ENCODE peak calls at places on chromosomes 3 and 15, in six cellular contexts. P is breast epithelium, N is neural progenitor cell, G is lower lobe of right lung, C is psoas muscle, S is heart left ventricle. A is an unnamed sample. For H3K4me1, the result is how much of the 10 kb centered on the place peaks cover.

GRCh38 chr3:16059081-16059537 is 115.4 kb upstream of the GALNT15 start:
- DNase-seq in P (no peak), N (no peak), G (no peak), C (peak), S (no peak), A (no peak)

GRCh38 chr3:46693038-46693896 is at the start of gene ALS2CL:
- DNase-seq in P (peak), N (peak), G (peak), C (peak), S (peak), A (peak)

GRCh38 chr3:10474439-10474723 is 31.0 kb downstream of the ATP2B2 start:
- DNase-seq in P (no peak), N (no peak), G (no peak), C (no peak), S (no peak), A (no peak)

GRCh38 chr3:129684270-129684669 is 77.8 kb upstream of the PLXND1 start:
- DNase-seq in P (no peak), N (no peak), G (no peak), C (no peak), S (no peak), A (no peak)

GRCh38 chr3:7204848-7205156 is 343.9 kb downstream of the GRM7 start:
- DNase-seq in P (no peak), N (no peak), G (no peak), C (no peak), S (no peak), A (no peak)

GRCh38 chr3:58298189-58298588 is 7.9 kb upstream of the RPP14 start:
- DNase-seq in P (no peak), N (no peak), G (no peak), C (no peak), S (no peak), A (no peak)

GRCh38 chr3:104629038-104629437 is 737.7 kb upstream of the ALCAM start:
- DNase-seq in P (no peak), N (no peak), G (no peak), C (no peak), S (no peak), A (no peak)

GRCh38 chr3:45078910-45079522 is 52.9 kb downstream of the CLEC3B start:
- DNase-seq in P (no peak), N (no peak), G (no peak), C (no peak), S (no peak), A (no peak)

GRCh38 chr3:53956591-53956990 is 64.9 kb upstream of the SELENOK start:
- DNase-seq in P (no peak), N (no peak), G (no peak), C (no peak), S (no peak), A (no peak)

GRCh38 chr3:191968299-191968698 is 507.3 kb downstream of the PYDC2 start:
- DNase-seq in P (no peak), N (no peak), G (no peak), C (no peak), S (no peak), A (no peak)

GRCh38 chr15:35719964-35720507 is 174.1 kb upstream of the DPH6 start:
- DNase-seq in P (no peak), N (no peak), G (no peak), C (no peak), S (no peak), A (no peak)

GRCh38 chr3:186060222-186060621 is 48.7 kb downstream of the ETV5 start:
- DNase-seq in P (no peak), N (no peak), G (no peak), C (no peak), S (no peak), A (no peak)

GRCh38 chr3:25120666-25121065 is 307.4 kb upstream of the RARB start:
- DNase-seq in P (no peak), N (no peak), G (no peak), C (no peak), S (no peak), A (no peak)

GRCh38 chr3:6035626-6036025 is 825.3 kb upstream of the GRM7 start:
- DNase-seq in P (no peak), N (no peak), G (no peak), C (no peak), S (no peak), A (no peak)

DNA sequence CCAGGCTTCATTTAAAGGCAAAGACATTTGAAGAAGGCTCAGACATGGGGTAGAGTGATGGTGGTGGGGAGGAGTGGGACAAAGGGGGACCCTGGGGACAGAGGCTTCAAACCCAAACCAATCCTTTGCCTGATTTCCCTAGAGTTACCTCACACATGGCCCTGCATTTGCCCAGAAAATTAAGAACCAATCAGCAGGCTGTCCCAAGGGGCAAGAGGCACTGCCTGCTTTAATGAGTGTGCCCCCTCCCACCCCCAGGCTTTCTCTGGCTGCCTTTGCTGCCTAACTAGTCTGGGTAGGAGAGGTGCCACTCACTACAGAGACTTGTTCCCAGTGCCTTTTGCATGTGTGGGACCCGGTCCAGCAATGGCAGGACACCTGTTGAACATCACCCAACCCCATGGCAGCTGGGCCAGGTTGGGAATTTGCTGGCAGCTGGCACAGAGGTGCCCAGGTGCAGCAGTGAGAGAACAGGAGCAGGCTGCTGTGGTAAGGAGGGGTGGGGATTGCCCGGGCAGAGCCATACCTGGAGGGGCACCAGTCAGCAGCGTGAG is 38.4 kb downstream of the CCDC33 start:
- DNase-seq in P (no peak), N (no peak), G (no peak), C (no peak), S (no peak), A (no peak)
- H3K27ac ChIP-seq in P (no peak), N (no peak), G (no peak), C (no peak), S (no peak), A (no peak)

DNA sequence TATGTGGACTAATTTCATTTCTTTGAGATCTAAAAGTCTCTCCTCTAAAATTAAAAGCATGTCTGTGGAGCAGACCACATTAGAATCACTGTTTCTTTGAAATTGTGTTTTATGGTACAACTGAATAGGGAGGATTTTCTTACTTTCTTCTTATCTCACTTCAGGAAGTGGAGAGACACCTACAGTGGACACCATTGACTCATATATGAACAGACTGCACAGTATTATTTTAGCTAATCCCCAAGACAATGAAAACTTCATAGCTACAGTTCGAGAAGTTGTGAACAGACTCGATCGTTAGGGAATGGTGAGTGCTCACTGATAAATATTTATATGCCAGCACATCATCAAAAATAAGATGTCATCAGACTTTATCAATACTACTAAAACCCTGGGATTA is 58.3 kb downstream of the HMG20A start:
- DNase-seq in P (no peak), N (no peak), G (no peak), C (no peak), S (no peak), A (no peak)
- H3K4me1 ChIP-seq in P (under half), N (under half), G (under half), C (half or more), S (under half), A (under half)

DNA sequence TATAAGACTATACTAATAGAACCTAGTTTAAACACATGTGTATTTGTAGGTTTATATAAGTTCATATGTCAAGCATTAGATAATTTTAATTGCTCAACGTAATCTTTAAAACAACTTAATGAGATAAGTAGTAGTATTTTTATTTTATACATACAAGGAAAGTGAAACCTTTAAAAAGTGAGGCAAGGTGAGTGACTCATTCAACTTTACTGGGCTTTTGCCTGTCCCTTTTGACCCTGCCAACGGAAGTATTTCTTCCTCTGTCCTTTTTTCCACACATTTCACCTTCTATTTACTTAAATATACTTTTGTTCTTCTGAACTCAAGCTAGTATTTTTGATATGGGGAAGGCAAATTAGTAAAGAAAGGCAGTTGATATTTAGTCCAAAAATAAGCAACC is 78.5 kb downstream of the KBTBD8 start:
- DNase-seq in P (no peak), N (no peak), G (no peak), C (no peak), S (no peak), A (no peak)
- H3K27ac ChIP-seq in P (no peak), N (no peak), G (no peak), C (no peak), S (no peak), A (no peak)

GRCh38 chr15:79978260-79978659 is 7.3 kb upstream of the BCL2A1 start:
- DNase-seq in P (no peak), N (no peak), G (no peak), C (no peak), S (no peak), A (no peak)

GRCh38 chr15:79973445-79974180 is 2.6 kb upstream of the BCL2A1 start:
- DNase-seq in P (no peak), N (no peak), G (no peak), C (no peak), S (no peak), A (no peak)

GRCh38 chr15:79977431-79977940 is 6.5 kb upstream of the BCL2A1 start:
- DNase-seq in P (no peak), N (no peak), G (peak), C (no peak), S (peak), A (peak)

GRCh38 chr15:79981861-79982455 is 11.0 kb upstream of the BCL2A1 start:
- DNase-seq in P (no peak), N (no peak), G (no peak), C (no peak), S (no peak), A (no peak)

DNA sequence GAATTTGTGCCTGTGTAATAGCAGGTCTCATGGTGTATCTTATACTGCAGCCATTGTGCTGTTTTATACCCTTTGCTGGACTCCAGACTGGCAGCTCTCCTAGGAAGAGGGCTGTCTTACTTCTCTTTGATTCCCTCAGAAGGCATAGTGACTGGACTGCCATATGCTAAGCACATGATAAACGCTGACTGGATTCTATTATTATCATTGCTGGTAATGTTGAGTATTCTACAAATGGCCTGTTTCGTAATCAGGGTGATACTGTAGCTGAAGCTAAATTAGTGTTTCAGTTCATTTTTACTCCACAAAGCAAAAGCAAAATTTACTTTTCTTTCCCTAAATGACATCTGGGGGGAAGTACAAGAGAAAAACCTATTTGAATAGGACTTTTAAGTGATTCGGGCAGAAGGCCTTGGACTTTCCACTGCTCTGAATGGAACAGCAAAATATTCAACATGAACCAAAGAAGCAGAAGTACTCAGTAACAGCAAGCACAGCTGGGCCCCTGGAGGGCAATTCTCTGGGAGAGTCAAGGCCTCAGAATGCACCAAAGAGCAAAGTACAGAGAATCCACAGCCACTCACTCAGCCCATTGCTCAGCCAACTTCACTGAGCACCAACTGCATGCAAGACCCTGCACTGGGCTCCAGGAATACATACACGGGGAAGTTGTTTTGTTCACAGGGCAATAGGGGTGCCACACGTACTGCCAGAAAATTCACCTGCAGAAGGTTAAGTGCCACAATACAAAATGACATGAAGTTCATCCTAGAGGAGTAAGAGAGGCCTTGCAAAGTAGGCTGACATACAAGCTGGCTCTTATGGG is 7.9 kb upstream of the BCL2A1 start:
- DNase-seq in P (no peak), N (no peak), G (no peak), C (no peak), S (no peak), A (no peak)
- H3K4me1 ChIP-seq in P (under half), N (under half), G (under half), C (under half), S (under half), A (under half)

GRCh38 chr3:73520931-73521461 is 103.7 kb downstream of the PDZRN3 start:
- DNase-seq in P (peak), N (no peak), G (no peak), C (peak), S (no peak), A (peak)
- H3K27ac ChIP-seq in P (peak), N (no peak), G (no peak), C (peak), S (peak), A (peak)

DNA sequence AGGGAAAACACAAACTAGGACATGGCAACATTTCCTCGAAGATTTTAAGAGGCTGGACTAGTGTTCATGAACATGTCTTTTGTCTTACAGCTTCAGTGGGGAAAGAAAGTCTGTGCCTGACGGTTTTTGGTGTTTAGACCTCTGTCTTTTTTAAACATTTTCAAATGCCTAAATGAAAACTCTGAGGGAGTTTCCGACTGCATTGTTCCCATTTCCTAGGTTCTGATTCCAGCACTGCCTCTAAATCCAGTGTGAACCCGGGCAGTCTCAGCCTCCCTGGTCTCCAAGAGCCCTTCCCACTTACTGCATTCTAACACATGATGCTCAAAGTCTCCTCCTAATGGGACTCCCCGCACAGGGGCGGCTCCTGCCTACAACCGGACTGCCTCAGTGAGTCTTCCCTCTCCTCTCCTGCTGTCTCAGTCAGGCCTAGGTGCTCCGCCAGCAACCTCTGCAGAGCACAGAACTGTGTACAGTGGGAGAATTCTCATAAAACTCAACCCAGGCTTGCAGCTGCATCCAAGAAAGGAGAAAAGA is 29.0 kb downstream of the TBC1D2B start:
- DNase-seq in P (no peak), N (no peak), G (no peak), C (no peak), S (peak), A (no peak)
- H3K4me1 ChIP-seq in P (under half), N (under half), G (half or more), C (under half), S (half or more), A (under half)

GRCh38 chr3:146153429-146153828 is 7.6 kb downstream of the PLOD2 start:
- DNase-seq in P (no peak), N (no peak), G (no peak), C (no peak), S (no peak), A (no peak)
- H3K27ac ChIP-seq in P (peak), N (no peak), G (no peak), C (no peak), S (peak), A (peak)

DNA sequence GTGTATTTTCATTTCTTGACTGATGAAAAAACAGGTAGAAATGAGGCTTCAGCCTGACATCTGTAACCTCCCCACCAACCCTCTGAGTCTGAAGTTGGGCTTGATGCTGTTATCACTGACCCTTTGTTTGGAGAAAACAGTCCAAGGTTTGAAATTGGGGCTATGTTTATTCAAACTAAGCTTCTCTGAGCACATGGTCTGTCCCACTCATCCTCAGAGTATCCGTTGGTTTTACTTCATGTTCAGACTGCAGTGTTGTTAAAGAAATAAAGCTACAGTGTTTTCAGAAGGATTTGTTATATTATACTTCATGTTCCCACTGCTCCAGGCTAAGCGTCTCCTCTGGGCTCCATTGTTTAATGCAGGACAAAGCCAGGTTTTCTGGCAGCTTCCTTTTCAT is 6.0 kb downstream of the MAPKBP1 start:
- DNase-seq in P (no peak), N (no peak), G (no peak), C (no peak), S (no peak), A (no peak)
- H3K4me1 ChIP-seq in P (under half), N (under half), G (under half), C (under half), S (under half), A (under half)

GRCh38 chr3:149581248-149581647 is 76.6 kb downstream of the WWTR1 start:
- DNase-seq in P (no peak), N (no peak), G (no peak), C (no peak), S (no peak), A (no peak)

GRCh38 chr3:149579838-149580542 is 77.8 kb downstream of the WWTR1 start:
- DNase-seq in P (no peak), N (no peak), G (no peak), C (no peak), S (no peak), A (no peak)

GRCh38 chr3:149584236-149584635 is 73.6 kb downstream of the WWTR1 start:
- DNase-seq in P (no peak), N (no peak), G (no peak), C (no peak), S (no peak), A (no peak)

GRCh38 chr3:149582395-149582794 is 75.4 kb downstream of the WWTR1 start:
- DNase-seq in P (no peak), N (no peak), G (no peak), C (no peak), S (no peak), A (no peak)

GRCh38 chr3:149581681-149582349 is 76.0 kb downstream of the WWTR1 start:
- DNase-seq in P (no peak), N (peak), G (no peak), C (peak), S (peak), A (no peak)
- H3K27ac ChIP-seq in P (peak), N (peak), G (no peak), C (peak), S (peak), A (no peak)

GRCh38 chr3:172139528-172140276 is 100.3 kb downstream of the FNDC3B start:
- DNase-seq in P (no peak), N (no peak), G (no peak), C (no peak), S (no peak), A (no peak)
- H3K4me1 ChIP-seq in P (under half), N (half or more), G (half or more), C (half or more), S (half or more), A (under half)